ENCODE peak calls at places on chromosomes 11 and 22, in four cellular contexts. K is cardiac fibroblast, T is K562, R is brain microvascular endothelial cell. O is an unnamed sample.

GRCh38 chr11:113417428-113417827 is 29.8 kb downstream of the ANKK1 start:
- DNase-seq in T (no peak), K (no peak), R (no peak), O (no peak)

GRCh38 chr11:64264371-64264852 is 13.1 kb downstream of the PLCB3 start:
- DNase-seq in K (no peak), R (no peak), T (no peak), O (no peak)

GRCh38 chr22:44217346-44217745 is 36.6 kb downstream of the PARVG start:
- DNase-seq in R (no peak), T (no peak), K (no peak), O (no peak)

GRCh38 chr22:34976474-34976873 is 89.5 kb upstream of the ISX start:
- DNase-seq in R (no peak), T (peak; percentile 13), K (no peak), O (no peak)

GRCh38 chr11:35367491-35367890 is 51.9 kb downstream of the SLC1A2 start:
- DNase-seq in R (peak; percentile 87), K (peak; percentile 83), T (no peak), O (no peak)

GRCh38 chr22:49206281-49206680 is 621.4 kb downstream of the BRD1 start:
- DNase-seq in T (no peak), R (no peak), K (no peak), O (no peak)

GRCh38 chr11:86999859-87000753 is 37.6 kb upstream of the TMEM135 start:
- DNase-seq in T (peak; percentile 68), K (no peak), R (peak; percentile 22), O (no peak)

GRCh38 chr22:50726643-50727340 is 11.2 kb upstream of the ACR start:
- DNase-seq in T (peak; percentile 19), K (no peak), R (no peak), O (peak; percentile 5)

GRCh38 chr11:116696381-116696941 is 76.3 kb downstream of the BUD13 start:
- DNase-seq in K (peak; percentile 9), T (no peak), R (no peak), O (no peak)

GRCh38 chr22:20235453-20235991 is 32.6 kb downstream of the RTN4R start:
- DNase-seq in K (no peak), R (no peak), T (no peak), O (no peak)

GRCh38 chr11:70174846-70175764 is 28.0 kb upstream of the FADD start:
- DNase-seq in T (no peak), K (no peak), R (no peak), O (no peak)

GRCh38 chr11:61370349-61371005 is 8.3 kb downstream of the TMEM138 start:
- DNase-seq in R (no peak), K (no peak), T (no peak), O (no peak)

GRCh38 chr11:10990160-10990559 is 132.3 kb upstream of the ZBED5 start:
- DNase-seq in K (no peak), R (no peak), T (no peak), O (no peak)

GRCh38 chr11:6418199-6418957 is 516 bp downstream of the APBB1 start:
- DNase-seq in K (no peak), T (no peak), R (no peak), O (peak; percentile 71)

GRCh38 chr11:83717551-83717950 is 431.4 kb upstream of the CCDC90B start:
- DNase-seq in K (no peak), R (no peak), T (no peak), O (no peak)

GRCh38 chr11:31397239-31397834 is 27.7 kb downstream of the DNAJC24 start:
- DNase-seq in K (peak; percentile 48), R (no peak), T (no peak), O (no peak)

GRCh38 chr11:102430158-102430836 is 22.3 kb downstream of the TMEM123 start:
- DNase-seq in R (peak; percentile 5), K (no peak), T (no peak), O (no peak)

GRCh38 chr11:86644291-86644690 is 28.1 kb downstream of the ME3 start:
- DNase-seq in T (no peak), K (peak; percentile 88), R (peak; percentile 75), O (no peak)

GRCh38 chr11:130262424-130262823 is 52.3 kb downstream of the ZBTB44 start:
- DNase-seq in T (no peak), R (no peak), K (no peak), O (no peak)

GRCh38 chr22:32828150-32828549 is 26.6 kb downstream of the TIMP3 start:
- DNase-seq in K (peak; percentile 25), R (no peak), T (no peak), O (no peak)

GRCh38 chr11:10066441-10066840 is 227.6 kb downstream of the SBF2 start:
- DNase-seq in R (no peak), K (no peak), T (no peak), O (no peak)

GRCh38 chr11:134317103-134317502 is 14.7 kb upstream of the GLB1L2 start:
- DNase-seq in T (no peak), R (no peak), K (no peak), O (no peak)

GRCh38 chr11:125441648-125442410 is 54.2 kb downstream of the FEZ1 start:
- DNase-seq in T (no peak), R (no peak), K (no peak), O (no peak)

GRCh38 chr11:70913715-70914231 is 338.6 kb downstream of the SHANK2 start:
- DNase-seq in K (no peak), R (no peak), T (no peak), O (no peak)

GRCh38 chr11:2207212-2207611 is 35.6 kb upstream of the TH start:
- DNase-seq in T (no peak), K (no peak), R (no peak), O (no peak)

GRCh38 chr11:60821827-60822599 is 19.9 kb upstream of the CCDC86 start:
- DNase-seq in T (peak; percentile 42), K (no peak), R (no peak), O (no peak)

GRCh38 chr22:42343551-42344081 is 73.2 kb upstream of the TCF20 start:
- DNase-seq in R (no peak), K (no peak), T (peak; percentile 84), O (peak; percentile 65)

GRCh38 chr11:86782781-86783180 is 17.6 kb upstream of the PRSS23 start:
- DNase-seq in T (no peak), K (no peak), R (no peak), O (no peak)

GRCh38 chr11:129372609-129373488 is 2.8 kb upstream of the BARX2 start:
- DNase-seq in K (no peak), T (no peak), R (no peak), O (peak; percentile 33)

GRCh38 chr11:121241300-121242176 is 51.0 kb upstream of the SC5D start:
- DNase-seq in R (no peak), K (no peak), T (no peak), O (peak; percentile 55)

GRCh38 chr11:9738126-9738525 is 74.2 kb downstream of the SWAP70 start:
- DNase-seq in K (no peak), R (no peak), T (no peak), O (no peak)

GRCh38 chr11:100861221-100861620 is 174.1 kb downstream of the ARHGAP42 start:
- DNase-seq in R (no peak), T (peak; percentile 10), K (no peak), O (no peak)

GRCh38 chr22:27257987-27258386 is 543.6 kb downstream of the MN1 start:
- DNase-seq in K (no peak), R (no peak), T (no peak), O (no peak)
- TF ChIP-seq CTCF in K (no peak), R (peak; percentile 55), T (no peak), O (no peak)

GRCh38 chr22:39277135-39277607 is 32.4 kb upstream of the PDGFB start:
- DNase-seq in T (no peak), K (peak; percentile 90), R (peak; percentile 59), O (no peak)

GRCh38 chr22:39273950-39274887 is 29.4 kb upstream of the PDGFB start:
- DNase-seq in R (no peak), T (peak; percentile 75), K (no peak), O (no peak)

GRCh38 chr22:39278040-39278439 is 33.3 kb upstream of the PDGFB start:
- DNase-seq in K (peak; percentile 43), T (no peak), R (no peak), O (no peak)

GRCh38 chr22:39276461-39277134 is 31.8 kb upstream of the PDGFB start:
- DNase-seq in R (no peak), K (no peak), T (no peak), O (no peak)

GRCh38 chr22:39275814-39276443 is 31.1 kb upstream of the PDGFB start:
- DNase-seq in T (no peak), R (no peak), K (no peak), O (no peak)
- TF ChIP-seq CTCF in T (no peak), R (no peak), K (no peak), O (no peak)

GRCh38 chr11:27464155-27464759 is 8.3 kb downstream of the LGR4 start:
- DNase-seq in T (no peak), R (no peak), K (peak; percentile 73), O (no peak)

GRCh38 chr11:27468209-27468608 is 4.4 kb downstream of the LGR4 start:
- DNase-seq in R (no peak), K (peak; percentile 92), T (no peak), O (no peak)

GRCh38 chr11:27465629-27466028 is 7.0 kb downstream of the LGR4 start:
- DNase-seq in R (no peak), T (no peak), K (no peak), O (no peak)

GRCh38 chr11:27467181-27467913 is 5.2 kb downstream of the LGR4 start:
- DNase-seq in K (no peak), T (no peak), R (no peak), O (no peak)

DNA sequence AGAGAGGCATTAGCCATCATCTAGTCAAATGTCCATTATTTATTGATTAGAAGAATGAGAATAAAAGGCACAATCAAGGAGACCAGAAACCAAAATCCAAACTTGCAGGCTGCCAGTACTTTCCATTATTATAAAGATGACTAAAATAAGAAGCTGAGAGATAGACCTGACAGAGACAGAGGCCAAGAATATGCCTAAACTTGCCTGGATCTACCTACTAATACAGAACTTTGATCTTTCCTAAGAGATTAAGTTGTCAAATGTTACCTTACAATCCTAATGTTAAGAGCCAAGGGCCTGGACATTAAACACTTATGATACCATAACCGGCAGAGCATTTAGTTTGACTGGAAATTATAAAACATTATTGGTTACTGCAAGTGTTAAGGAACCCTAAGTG is 6.2 kb downstream of the LGR4 start:
- DNase-seq in R (no peak), T (no peak), K (no peak), O (no peak)
- TF ChIP-seq CTCF in R (no peak), T (no peak), K (no peak), O (no peak)

GRCh38 chr11:13941790-13942189 is 20.7 kb upstream of the SPON1 start:
- DNase-seq in K (no peak), R (no peak), T (no peak), O (no peak)
- TF ChIP-seq CTCF in K (no peak), R (no peak), T (no peak), O (no peak)

GRCh38 chr22:37121887-37122591 is 12.5 kb upstream of the TMPRSS6 start:
- DNase-seq in T (no peak), R (no peak), K (peak; percentile 78), O (no peak)
- TF ChIP-seq CTCF in T (no peak), R (peak; percentile 8), K (peak; percentile 16), O (no peak)